ENCODE peak calls at places on chromosome 5, in five cellular contexts. I, B, X, Y and J are unnamed samples.
A peak's percentile ranks its signal among the peaks of the same experiment; 100 is the strongest.

GRCh38 chr5:61866930-61867329 is 439.1 kb upstream of the KIF2A start:
- DNase-seq in I (no peak), X (peak; percentile 66), B (peak; percentile 20), Y (peak; percentile 95), J (peak; percentile 5)

GRCh38 chr5:133220851-133221674 is 169.2 kb downstream of the HSPA4 start:
- DNase-seq in B (no peak), Y (no peak), I (no peak), X (no peak), J (no peak)

GRCh38 chr5:96527826-96528225 is 94.8 kb upstream of the PCSK1 start:
- DNase-seq in X (no peak), Y (no peak), B (no peak), I (no peak), J (no peak)

GRCh38 chr5:159051431-159052281 is 48.1 kb downstream of the EBF1 start:
- DNase-seq in B (no peak), X (peak; percentile 80), Y (no peak), I (no peak), J (peak; percentile 82)

GRCh38 chr5:147168578-147169327 is 66.1 kb upstream of the STK32A start:
- DNase-seq in B (peak; percentile 9), I (no peak), X (peak; percentile 71), Y (peak; percentile 37), J (peak; percentile 5)

GRCh38 chr5:80191991-80192398 is 63.9 kb downstream of the SERINC5 start:
- DNase-seq in B (no peak), I (peak; percentile 95), Y (no peak), X (peak; percentile 22), J (peak; percentile 20)

GRCh38 chr5:79821-80220 is 12.1 kb upstream of the PLEKHG4B start:
- DNase-seq in I (no peak), B (no peak), Y (no peak), X (no peak), J (no peak)

GRCh38 chr5:173721259-173722232 is 105.1 kb upstream of the BOD1 start:
- DNase-seq in Y (peak; percentile 27), X (no peak), B (no peak), I (no peak), J (no peak)

GRCh38 chr5:87141544-87141943 is 126.1 kb upstream of the RASA1 start:
- DNase-seq in Y (no peak), B (no peak), I (no peak), X (no peak), J (no peak)

GRCh38 chr5:4879693-4880303 is 260.3 kb upstream of the ADAMTS16 start:
- DNase-seq in B (peak; percentile 56), I (peak; percentile 39), Y (peak; percentile 50), X (peak; percentile 78), J (peak; percentile 65)

GRCh38 chr5:64646169-64646568 is 44.1 kb upstream of the SHISAL2B start:
- DNase-seq in Y (no peak), I (no peak), X (no peak), B (no peak), J (no peak)

GRCh38 chr5:38330207-38330606 is 71.8 kb downstream of the EGFLAM start:
- DNase-seq in Y (peak; percentile 40), B (no peak), X (peak; percentile 72), I (no peak), J (no peak)

GRCh38 chr5:55713871-55714270 is 1.7 kb upstream of the SLC38A9 start:
- DNase-seq in X (no peak), B (no peak), Y (no peak), I (no peak), J (no peak)

GRCh38 chr5:22908129-22908528 is 55.0 kb upstream of the CDH12 start:
- DNase-seq in I (no peak), B (no peak), Y (peak; percentile 25), X (no peak), J (no peak)

GRCh38 chr5:72178910-72179815 is 71.9 kb downstream of the MAP1B start:
- DNase-seq in Y (peak; percentile 61), I (no peak), B (no peak), X (peak; percentile 97), J (peak; percentile 22)

GRCh38 chr5:17289681-17290619 is 72.5 kb downstream of the BASP1 start:
- DNase-seq in B (no peak), I (no peak), X (peak; percentile 9), Y (no peak), J (no peak)

GRCh38 chr5:139985733-139986132 is 57.4 kb downstream of the NRG2 start:
- DNase-seq in Y (peak; percentile 98), I (no peak), X (peak; percentile 95), B (no peak), J (peak; percentile 12)

GRCh38 chr5:124754206-124754927 is 7.9 kb upstream of the ZNF608 start:
- DNase-seq in X (peak; percentile 6), B (peak; percentile 13), I (no peak), Y (no peak), J (no peak)

GRCh38 chr5:139747583-139748504 is 47.8 kb upstream of the PSD2 start:
- DNase-seq in X (peak; percentile 86), B (no peak), I (no peak), Y (no peak), J (peak; percentile 29)

GRCh38 chr5:157198277-157199058 is 17.8 kb downstream of the ITK start:
- DNase-seq in Y (no peak), X (no peak), I (no peak), B (no peak), J (no peak)

GRCh38 chr5:5711112-5711511 is 288.6 kb downstream of the ICE1 start:
- DNase-seq in I (no peak), Y (no peak), B (no peak), X (no peak), J (no peak)

GRCh38 chr5:132539716-132540115 is 3.6 kb downstream of the IL5 start:
- DNase-seq in B (no peak), I (no peak), Y (no peak), X (no peak), J (no peak)

GRCh38 chr5:127316013-127316412 is 25.4 kb downstream of the MEGF10 start:
- DNase-seq in X (no peak), B (no peak), Y (no peak), I (no peak), J (no peak)

GRCh38 chr5:169592937-169593650 is 9.5 kb downstream of the SPDL1 start:
- DNase-seq in X (peak; percentile 51), I (no peak), B (no peak), Y (peak; percentile 96), J (no peak)

GRCh38 chr5:45642370-45642769 is 53.8 kb downstream of the HCN1 start:
- DNase-seq in I (no peak), X (no peak), Y (no peak), B (no peak), J (no peak)

GRCh38 chr5:122844136-122844915 is 1.1 kb upstream of the SNX24 start:
- DNase-seq in Y (peak; percentile 79), B (peak; percentile 30), I (no peak), X (peak; percentile 33), J (no peak)

GRCh38 chr5:115343855-115344254 is 47.4 kb upstream of the CCDC112 start:
- DNase-seq in X (peak; percentile 80), Y (peak; percentile 60), B (no peak), I (no peak), J (no peak)

GRCh38 chr5:158195811-158196210 is 336.9 kb upstream of the CLINT1 start:
- DNase-seq in Y (no peak), I (no peak), X (no peak), B (no peak), J (no peak)

GRCh38 chr5:116378007-116378831 is 196.4 kb downstream of the SEMA6A start:
- DNase-seq in X (no peak), I (no peak), B (no peak), Y (peak; percentile 33), J (peak; percentile 95)

GRCh38 chr5:43461066-43461465 is 22.6 kb downstream of the TMEM267 start:
- DNase-seq in B (no peak), Y (no peak), X (no peak), I (no peak), J (no peak)

GRCh38 chr5:14174235-14174636 is 31.1 kb downstream of the TRIO start:
- DNase-seq in B (no peak), X (no peak), Y (no peak), I (no peak), J (no peak)

GRCh38 chr5:132268698-132269551 is 11.4 kb downstream of the PDLIM4 start:
- DNase-seq in B (no peak), X (peak; percentile 79), I (no peak), Y (no peak), J (peak; percentile 53)

GRCh38 chr5:31113666-31114065 is 79.8 kb upstream of the CDH6 start:
- DNase-seq in I (no peak), B (no peak), Y (no peak), X (no peak), J (no peak)

GRCh38 chr5:117434266-117434665 is 859.6 kb upstream of the SEMA6A start:
- DNase-seq in Y (no peak), B (peak; percentile 26), X (no peak), I (no peak), J (peak; percentile 51)

GRCh38 chr5:136082390-136083193 is 50.1 kb upstream of the SMAD5 start:
- DNase-seq in B (peak; percentile 62), Y (peak; percentile 65), I (no peak), X (peak; percentile 89), J (peak; percentile 47)

GRCh38 chr5:81167078-81167477 is 66.0 kb upstream of the CKMT2 start:
- DNase-seq in X (no peak), Y (no peak), B (no peak), I (no peak), J (no peak)

GRCh38 chr5:45252991-45253390 is 443.2 kb downstream of the HCN1 start:
- DNase-seq in X (no peak), I (no peak), B (no peak), Y (no peak), J (no peak)

GRCh38 chr5:149448831-149449714 is 70.0 kb upstream of the IL17B start:
- DNase-seq in B (no peak), Y (no peak), X (no peak), I (no peak), J (no peak)

GRCh38 chr5:141703133-141703561 is 21.1 kb upstream of the ARAP3 start:
- DNase-seq in Y (no peak), I (no peak), X (peak; percentile 21), B (no peak), J (no peak)
- H3K4me3 ChIP-seq in Y (peak overlapping the region; percentile 46), I (no peak overlapping the region), X (peak overlapping the region; percentile 73), B (no peak overlapping the region), J (peak overlapping the region; percentile 46)

DNA sequence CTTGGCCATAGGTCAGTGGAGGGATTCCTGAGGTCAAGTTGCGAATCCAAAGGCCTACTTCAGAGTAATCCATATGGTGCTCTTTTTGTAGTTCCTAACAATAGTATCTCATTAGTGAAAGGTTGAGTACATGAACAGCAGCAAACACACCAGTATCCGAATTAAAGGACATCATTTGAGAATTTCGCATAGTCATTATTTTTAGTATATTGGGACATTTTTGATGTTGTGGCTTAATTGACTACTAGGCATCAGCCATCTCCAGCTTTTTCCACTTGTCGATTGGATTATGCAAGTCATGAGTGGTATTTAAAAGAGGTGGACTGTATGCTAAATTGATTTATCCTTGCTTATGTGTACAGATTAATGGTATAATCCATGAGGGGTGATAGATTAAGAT is 23.7 kb downstream of the MAP3K1 start:
- DNase-seq in X (no peak), Y (no peak), B (no peak), I (no peak), J (no peak)
- H3K4me3 ChIP-seq in X (peak overlapping the region; percentile 71), Y (no peak overlapping the region), B (no peak overlapping the region), I (no peak overlapping the region), J (no peak overlapping the region)

GRCh38 chr5:78552729-78553341 is 95.7 kb downstream of the LHFPL2 start:
- DNase-seq in I (no peak), X (no peak), B (no peak), Y (peak; percentile 66), J (no peak)
- H3K4me3 ChIP-seq in I (no peak overlapping the region), X (no peak overlapping the region), B (no peak overlapping the region), Y (no peak overlapping the region), J (no peak overlapping the region)

GRCh38 chr5:111069839-111070238 is 1.7 kb upstream of the TSLP start:
- DNase-seq in I (no peak), Y (no peak), B (no peak), X (peak; percentile 70), J (no peak)
- H3K4me3 ChIP-seq in I (no peak overlapping the region), Y (no peak overlapping the region), B (no peak overlapping the region), X (peak overlapping the region; percentile 61), J (no peak overlapping the region)

GRCh38 chr5:3602713-3603502 is 7.3 kb downstream of the IRX1 start:
- DNase-seq in X (peak; percentile 91), Y (no peak), B (no peak), I (no peak), J (no peak)
- H3K4me3 ChIP-seq in X (peak overlapping the region; percentile 84), Y (no peak overlapping the region), B (no peak overlapping the region), I (no peak overlapping the region), J (no peak overlapping the region)